ENCODE peak calls at places on chromosomes 4 and X, in seven cellular contexts. Q is skeletal muscle cell, C is HS-5, W is MV-4-11, J is GM04503, K is HFF-Myc, E is dorsolateral prefrontal cortex. U is an unnamed sample.

GRCh38 chrX:130015181-130015580 is 32.7 kb downstream of the BCORL1 start:
- DNase-seq in J (no peak), K (no peak), E (no peak), W (no peak), Q (no peak), C (no peak), U (no peak)

GRCh38 chr4:6405417-6405747 is 67.0 kb downstream of the PPP2R2C start:
- DNase-seq in J (no peak), W (no peak), E (no peak), Q (no peak), K (no peak), C (no peak), U (no peak)

GRCh38 chrX:119121341-119121740 is 6.3 kb downstream of the KIAA1210 start:
- DNase-seq in K (no peak), W (no peak), C (no peak), E (no peak), Q (peak; percentile 6), J (peak; percentile 17), U (no peak)

GRCh38 chrX:18654873-18655836 is 16.8 kb downstream of the RS1 start:
- DNase-seq in W (no peak), E (no peak), K (no peak), C (no peak), Q (no peak), J (no peak), U (peak; percentile 70)

GRCh38 chr4:57109530-57109846 is 697 bp downstream of the IGFBP7 start:
- DNase-seq in J (no peak), E (no peak), C (no peak), K (no peak), Q (no peak), W (no peak), U (no peak)

GRCh38 chr4:2251073-2251794 is 9.3 kb upstream of the HAUS3 start:
- DNase-seq in K (no peak), W (no peak), E (no peak), C (no peak), Q (no peak), J (no peak), U (no peak)

GRCh38 chr4:26803462-26803861 is 57.2 kb upstream of the STIM2 start:
- DNase-seq in W (peak; percentile 39), E (peak; percentile 38), J (no peak), Q (no peak), K (no peak), C (no peak), U (no peak)

GRCh38 chr4:179196511-179196910 is 1754.3 kb upstream of the AGA start:
- DNase-seq in W (no peak), K (no peak), E (no peak), Q (peak; percentile 3), C (peak; percentile 64), J (no peak), U (no peak)

GRCh38 chr4:16136321-16136720 is 52.5 kb upstream of the PROM1 start:
- DNase-seq in K (no peak), C (no peak), E (no peak), Q (no peak), W (no peak), J (no peak), U (no peak)

GRCh38 chr4:153119626-153120025 is 84.6 kb upstream of the TRIM2 start:
- DNase-seq in C (no peak), E (no peak), Q (no peak), K (no peak), W (no peak), J (no peak), U (no peak)

GRCh38 chr4:77220841-77221613 is 64.0 kb downstream of the CCNG2 start:
- DNase-seq in Q (no peak), J (no peak), K (no peak), W (peak; percentile 57), C (no peak), E (no peak), U (no peak)

GRCh38 chr4:155745984-155746383 is 12.8 kb upstream of the GUCY1B1 start:
- DNase-seq in Q (no peak), E (no peak), K (no peak), C (no peak), W (no peak), J (peak; percentile 17), U (no peak)

GRCh38 chr4:21544410-21544809 is 404.2 kb downstream of the KCNIP4 start:
- DNase-seq in C (no peak), E (no peak), Q (no peak), J (no peak), W (no peak), K (no peak), U (no peak)

GRCh38 chrX:41522681-41523080 is 75.5 kb downstream of the NYX start:
- DNase-seq in E (no peak), K (no peak), J (no peak), Q (no peak), W (no peak), C (no peak), U (no peak)

GRCh38 chrX:154738013-154738738 is 12.7 kb downstream of the GAB3 start:
- DNase-seq in K (no peak), E (no peak), J (no peak), C (no peak), W (peak; percentile 61), Q (peak; percentile 68), U (no peak)

GRCh38 chr4:27205994-27206393 is 345.4 kb downstream of the STIM2 start:
- DNase-seq in E (no peak), K (no peak), Q (peak; percentile 42), J (no peak), C (no peak), W (no peak), U (no peak)

GRCh38 chr4:99205104-99205979 is 13.7 kb downstream of the ADH6 start:
- DNase-seq in C (no peak), W (no peak), K (peak; percentile 17), Q (peak; percentile 90), E (no peak), J (no peak), U (peak; percentile 67)

GRCh38 chrX:100350704-100351489 is 59.2 kb downstream of the PCDH19 start:
- DNase-seq in W (no peak), J (no peak), E (no peak), Q (no peak), C (no peak), K (no peak), U (no peak)

GRCh38 chr4:129350800-129351199 is 254.8 kb downstream of the C4orf33 start:
- DNase-seq in Q (no peak), W (no peak), J (no peak), E (no peak), K (no peak), C (no peak), U (no peak)

GRCh38 chr4:105895609-105896460 is 564 bp downstream of the NPNT start:
- DNase-seq in E (peak; percentile 13), J (no peak), Q (no peak), K (no peak), W (no peak), C (no peak), U (peak; percentile 36)

U was measured in NCI-H526 treated with DMSO at 0.1 percent for 48 hours.